ENCODE peak calls at places on chromosomes 1 and 21, in nine cellular contexts. W is heart right ventricle, X is right cardiac atrium, U is gastrocnemius medialis, R is colonic mucosa, I is body of pancreas, O is small intestine, A is esophagus squamous epithelium, M is H9. L is an unnamed sample. For H3K4me1, the result is how much of the 10 kb centered on the place peaks cover.

GRCh38 chr1:62038594-62039284 is 155.9 kb upstream of the L1TD1 start:
- DNase-seq in W (no peak), X (no peak), U (no peak), R (no peak), I (no peak), O (no peak), A (no peak), M (no peak), L (no peak)

GRCh38 chr21:34553199-34553952 is 41.4 kb upstream of the KCNE1 start:
- DNase-seq in W (no peak), X (no peak), U (no peak), R (no peak), I (no peak), O (no peak), A (no peak), M (no peak), L (no peak)

GRCh38 chr1:75341537-75341936 is 207.3 kb downstream of the LHX8 start:
- DNase-seq in W (no peak), X (no peak), U (no peak), R (no peak), I (no peak), O (no peak), A (no peak), M (no peak), L (no peak)

GRCh38 chr1:84715620-84716019 is 25.4 kb upstream of the SSX2IP start:
- DNase-seq in W (no peak), X (no peak), U (no peak), R (no peak), I (no peak), O (no peak), A (no peak), M (no peak), L (no peak)

GRCh38 chr1:116433283-116434257 is 60.5 kb downstream of the ATP1A1 start:
- DNase-seq in W (peak), X (peak), U (peak), R (peak), I (peak), O (peak), A (no peak), M (no peak), L (peak)

GRCh38 chr1:53349968-53350852 is 22.3 kb upstream of the LRP8 start:
- DNase-seq in W (no peak), X (no peak), U (no peak), R (peak), I (no peak), O (peak), A (no peak), M (peak), L (no peak)

GRCh38 chr1:40265298-40265697 is 7.3 kb downstream of the ZMPSTE24 start:
- DNase-seq in W (no peak), X (no peak), U (no peak), R (no peak), I (no peak), O (no peak), A (no peak), M (no peak), L (no peak)

GRCh38 chr1:3902111-3902511 is 2.0 kb upstream of the C1orf174 start:
- DNase-seq in W (no peak), X (no peak), U (no peak), R (no peak), I (no peak), O (no peak), A (no peak), M (no peak), L (no peak)

GRCh38 chr1:243253927-243254232 is 1.2 kb downstream of the CEP170 start:
- DNase-seq in W (no peak), X (no peak), U (no peak), R (no peak), I (no peak), O (peak), A (no peak), M (no peak), L (no peak)

GRCh38 chr1:32724678-32725594 is 22.4 kb upstream of the SYNC start:
- DNase-seq in W (peak), X (peak), U (no peak), R (peak), I (peak), O (peak), A (no peak), M (peak), L (peak)

GRCh38 chr1:241972703-241973375 is 15.3 kb downstream of the BECN2 start:
- DNase-seq in W (no peak), X (no peak), U (no peak), R (no peak), I (no peak), O (no peak), A (no peak), M (peak), L (no peak)

GRCh38 chr1:184387871-184388670 is 1.2 kb downstream of the C1orf21 start:
- DNase-seq in W (peak), X (peak), U (peak), R (peak), I (peak), O (peak), A (no peak), M (no peak), L (no peak)

GRCh38 chr1:184388671-184389292 is 2.0 kb downstream of the C1orf21 start:
- DNase-seq in W (peak), X (no peak), U (peak), R (peak), I (no peak), O (no peak), A (no peak), M (no peak), L (no peak)

GRCh38 chr1:184390889-184391288 is 4.1 kb downstream of the C1orf21 start:
- DNase-seq in W (no peak), X (no peak), U (no peak), R (no peak), I (no peak), O (no peak), A (no peak), M (no peak), L (no peak)

GRCh38 chr1:184387069-184387870 is 441 bp downstream of the C1orf21 start:
- DNase-seq in W (peak), X (peak), U (no peak), R (peak), I (peak), O (no peak), A (no peak), M (peak), L (peak)

DNA sequence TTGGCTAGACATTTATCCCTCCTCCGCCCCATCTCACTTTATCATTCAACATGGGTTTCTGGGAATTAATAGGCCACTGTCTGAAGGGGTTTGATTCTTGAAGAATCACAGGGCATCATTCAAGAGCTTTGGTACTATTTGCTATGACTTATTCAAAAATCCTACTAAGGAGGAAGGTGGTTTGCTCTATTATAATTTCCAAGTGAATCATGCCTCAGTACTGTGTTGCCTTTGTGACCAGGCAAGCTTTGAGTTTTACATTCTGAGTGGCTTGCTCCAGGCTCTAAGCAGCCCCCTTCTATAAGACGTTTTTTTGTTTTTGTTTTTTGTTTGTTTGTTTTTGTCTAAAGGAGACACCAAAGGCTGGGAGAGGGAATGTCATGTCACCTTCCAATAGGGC is 2.6 kb downstream of the C1orf21 start:
- DNase-seq in W (no peak), X (no peak), U (no peak), R (no peak), I (no peak), O (no peak), A (no peak), M (no peak), L (no peak)
- H3K4me1 ChIP-seq in W (half or more), X (under half), U (half or more), R (under half), I (under half), O (under half), A (half or more), M (under half), L (half or more)

GRCh38 chr1:164699815-164700491 is 141.0 kb downstream of the PBX1 start:
- DNase-seq in W (no peak), X (peak), U (peak), R (no peak), I (peak), O (no peak), A (no peak), M (no peak), L (peak)
- H3K4me1 ChIP-seq in W (under half), X (under half), U (under half), R (under half), I (half or more), O (under half), A (half or more), M (under half), L (under half)

GRCh38 chr1:16171314-16172223 is 15.7 kb upstream of the EPHA2 start:
- DNase-seq in W (no peak), X (peak), U (no peak), R (no peak), I (no peak), O (peak), A (no peak), M (no peak), L (no peak)
- H3K4me1 ChIP-seq in W (under half), X (under half), U (under half), R (under half), I (under half), O (under half), A (half or more), M (under half), L (under half)

GRCh38 chr1:2232916-2233438 is 4.9 kb downstream of the SKI start:
- DNase-seq in W (no peak), X (peak), U (no peak), R (no peak), I (no peak), O (no peak), A (no peak), M (peak), L (no peak)

GRCh38 chr1:2233997-2234761 is 6.1 kb downstream of the SKI start:
- DNase-seq in W (no peak), X (peak), U (peak), R (peak), I (peak), O (peak), A (no peak), M (peak), L (peak)

GRCh38 chr1:2232255-2232915 is 4.3 kb downstream of the SKI start:
- DNase-seq in W (no peak), X (peak), U (no peak), R (no peak), I (no peak), O (no peak), A (no peak), M (no peak), L (no peak)

GRCh38 chr1:2234762-2235113 is 6.6 kb downstream of the SKI start:
- DNase-seq in W (no peak), X (peak), U (no peak), R (no peak), I (no peak), O (no peak), A (no peak), M (no peak), L (no peak)

GRCh38 chr1:2233468-2233867 is 5.3 kb downstream of the SKI start:
- DNase-seq in W (no peak), X (peak), U (no peak), R (no peak), I (no peak), O (no peak), A (no peak), M (peak), L (no peak)
- H3K4me1 ChIP-seq in W (half or more), X (under half), U (half or more), R (under half), I (half or more), O (under half), A (half or more), M (under half), L (half or more)

DNA sequence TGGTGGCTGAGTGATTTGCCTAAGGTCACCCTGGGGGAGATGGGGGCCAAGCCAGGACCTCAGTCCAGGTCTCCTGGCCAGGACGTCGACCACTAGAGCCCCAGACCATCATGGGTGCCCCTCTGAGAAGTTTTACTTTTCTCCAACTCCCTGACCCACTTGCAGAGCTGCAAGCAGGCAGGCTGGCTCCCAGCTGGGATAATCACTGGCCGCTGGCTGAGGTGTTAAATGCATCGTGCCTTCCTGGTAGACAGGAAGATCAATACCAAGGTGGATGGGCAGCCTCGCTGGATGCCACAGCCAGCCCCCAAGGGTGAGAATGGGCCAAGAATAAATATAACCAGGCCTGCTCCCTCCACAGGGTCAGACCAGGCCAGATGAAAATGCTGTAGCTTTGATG is 106.2 kb downstream of the EPHB2 start:
- DNase-seq in W (no peak), X (no peak), U (no peak), R (no peak), I (no peak), O (no peak), A (no peak), M (no peak), L (peak)
- H3K4me1 ChIP-seq in W (under half), X (under half), U (under half), R (under half), I (under half), O (under half), A (under half), M (under half), L (under half)

GRCh38 chr21:42520628-42521253 is 7.1 kb downstream of the SLC37A1 start:
- DNase-seq in W (no peak), X (no peak), U (no peak), R (no peak), I (no peak), O (peak), A (no peak), M (peak), L (no peak)
- H3K4me1 ChIP-seq in W (under half), X (under half), U (under half), R (under half), I (under half), O (under half), A (half or more), M (under half), L (under half)

L was measured in psoas muscle.